ENCODE peak calls at places on chromosomes 3 and 15, in six cellular contexts. T is sigmoid colon, E is neural crest cell, V is GM10248, D is A549, M is progenitor cell of endocrine pancreas. X is an unnamed sample.
A peak's percentile ranks its signal among the peaks of the same experiment; 100 is the strongest.

GRCh38 chr15:33565099-33565498 is 254.3 kb downstream of the RYR3 start:
- DNase-seq in M (no peak), T (no peak), V (no peak), D (no peak), E (no peak), X (no peak)

GRCh38 chr3:154115332-154115731 is 5.9 kb upstream of the ARHGEF26 start:
- DNase-seq in V (no peak), E (no peak), T (no peak), M (no peak), D (no peak), X (no peak)

GRCh38 chr15:56869573-56869972 is 48.9 kb upstream of the TCF12 start:
- DNase-seq in T (peak; percentile 72), V (no peak), M (no peak), D (no peak), E (peak; percentile 26), X (no peak)

GRCh38 chr3:184058029-184058428 is 5.2 kb downstream of the HTR3C start:
- DNase-seq in D (no peak), V (no peak), M (no peak), T (no peak), E (no peak), X (no peak)

GRCh38 chr3:30890907-30891306 is 3.6 kb downstream of the GADL1 start:
- DNase-seq in T (no peak), M (no peak), D (no peak), V (no peak), E (no peak), X (no peak)

GRCh38 chr3:148697311-148698189 is at the start of gene AGTR1:
- DNase-seq in E (peak; percentile 57), D (peak; percentile 28), M (peak; percentile 63), V (no peak), T (peak; percentile 91), X (peak; percentile 69)

GRCh38 chr15:80699981-80700380 is 4.9 kb downstream of the ABHD17C start:
- DNase-seq in D (no peak), M (no peak), T (no peak), E (no peak), V (no peak), X (no peak)

GRCh38 chr3:55543228-55543627 is 56.1 kb upstream of the WNT5A start:
- DNase-seq in T (no peak), E (no peak), D (no peak), M (no peak), V (no peak), X (no peak)

GRCh38 chr15:51377038-51377761 is 35.7 kb downstream of the GLDN start:
- DNase-seq in D (no peak), T (no peak), M (no peak), E (no peak), V (no peak), X (no peak)

GRCh38 chr3:43996379-43997301 is 245.0 kb upstream of the TOPAZ1 start:
- DNase-seq in D (peak; percentile 36), V (peak; percentile 54), M (no peak), E (peak; percentile 39), T (no peak), X (no peak)

GRCh38 chr3:181941250-181941649 is 229.5 kb downstream of the SOX2 start:
- DNase-seq in D (no peak), E (no peak), T (no peak), V (no peak), M (no peak), X (no peak)

GRCh38 chr15:75672111-75672602 is 24.4 kb downstream of the SNX33 start:
- DNase-seq in V (no peak), D (no peak), E (no peak), T (no peak), M (no peak), X (no peak)

GRCh38 chr15:26555898-26556297 is 217.0 kb downstream of the GABRB3 start:
- DNase-seq in T (no peak), D (no peak), M (no peak), V (no peak), E (no peak), X (no peak)

GRCh38 chr3:112056451-112056929 is 22.0 kb downstream of the TMPRSS7 start:
- DNase-seq in D (no peak), M (no peak), V (no peak), E (no peak), T (no peak), X (no peak)

GRCh38 chr3:13296662-13297061 is 123.5 kb downstream of the NUP210 start:
- DNase-seq in E (no peak), T (peak; percentile 13), M (no peak), V (no peak), D (no peak), X (no peak)

GRCh38 chr3:64916192-64916798 is 228.5 kb upstream of the ADAMTS9 start:
- DNase-seq in E (no peak), V (no peak), M (no peak), D (no peak), T (no peak), X (no peak)

GRCh38 chr3:190326930-190327329 is 4.7 kb upstream of the CLDN1 start:
- DNase-seq in T (no peak), D (no peak), M (no peak), E (no peak), V (no peak), X (no peak)

GRCh38 chr15:67548862-67549651 is 6.6 kb downstream of the MAP2K5 start:
- DNase-seq in T (peak; percentile 66), E (peak; percentile 21), M (no peak), V (no peak), D (no peak), X (no peak)

GRCh38 chr3:141235661-141236171 is 4.1 kb downstream of the PXYLP1 start:
- DNase-seq in V (no peak), E (no peak), M (no peak), D (no peak), T (no peak), X (peak; percentile 43)
- TF ChIP-seq CTCF in V (no peak), E (no peak), M (peak; percentile 28), D (no peak), T (no peak), X (no peak)

GRCh38 chr3:6679510-6679909 is 181.4 kb upstream of the GRM7 start:
- DNase-seq in T (no peak), M (no peak), D (no peak), E (no peak), V (no peak), X (no peak)
- TF ChIP-seq CTCF in T (no peak), M (no peak), D (no peak), E (no peak), V (no peak), X (no peak)

GRCh38 chr3:152021951-152022461 is 148.6 kb downstream of the SUCNR1 start:
- DNase-seq in V (no peak), T (no peak), D (peak; percentile 18), M (no peak), E (no peak), X (no peak)

DNA sequence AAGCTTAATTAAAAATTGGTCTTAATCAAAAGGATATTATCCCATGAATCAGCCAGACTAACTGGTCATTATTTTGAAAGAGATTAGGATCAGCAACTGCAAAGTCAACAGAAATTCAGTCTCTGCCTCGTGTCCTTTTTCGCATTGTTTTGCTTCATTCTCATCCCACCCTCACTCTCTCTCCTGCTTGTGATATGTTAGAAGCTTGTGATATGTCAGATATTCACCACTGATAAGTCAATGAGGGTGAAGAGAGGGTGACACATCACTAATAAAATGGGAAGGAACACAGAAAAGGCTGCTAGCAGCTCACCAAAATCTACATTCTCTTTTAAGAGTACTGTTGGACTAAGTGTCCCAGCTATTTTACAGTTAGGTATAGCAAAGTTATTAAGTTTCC is 146.1 kb downstream of the SUCNR1 start:
- DNase-seq in M (no peak), V (no peak), E (no peak), D (no peak), T (no peak), X (no peak)
- TF ChIP-seq CTCF in M (no peak), V (no peak), E (no peak), D (no peak), T (no peak), X (no peak)

GRCh38 chr3:45690331-45691035 is 1.3 kb downstream of the SACM1L start:
- DNase-seq in E (no peak), D (no peak), V (no peak), T (no peak), M (no peak), X (no peak)
- TF ChIP-seq CTCF in E (no peak), D (no peak), V (no peak), T (no peak), M (no peak), X (no peak)

GRCh38 chr3:57826286-57826951 is 70.3 kb downstream of the SLMAP start:
- DNase-seq in M (no peak), E (no peak), V (no peak), D (no peak), T (no peak), X (no peak)
- TF ChIP-seq CTCF in M (no peak), E (no peak), V (no peak), D (peak; percentile 58), T (no peak), X (no peak)

DNA sequence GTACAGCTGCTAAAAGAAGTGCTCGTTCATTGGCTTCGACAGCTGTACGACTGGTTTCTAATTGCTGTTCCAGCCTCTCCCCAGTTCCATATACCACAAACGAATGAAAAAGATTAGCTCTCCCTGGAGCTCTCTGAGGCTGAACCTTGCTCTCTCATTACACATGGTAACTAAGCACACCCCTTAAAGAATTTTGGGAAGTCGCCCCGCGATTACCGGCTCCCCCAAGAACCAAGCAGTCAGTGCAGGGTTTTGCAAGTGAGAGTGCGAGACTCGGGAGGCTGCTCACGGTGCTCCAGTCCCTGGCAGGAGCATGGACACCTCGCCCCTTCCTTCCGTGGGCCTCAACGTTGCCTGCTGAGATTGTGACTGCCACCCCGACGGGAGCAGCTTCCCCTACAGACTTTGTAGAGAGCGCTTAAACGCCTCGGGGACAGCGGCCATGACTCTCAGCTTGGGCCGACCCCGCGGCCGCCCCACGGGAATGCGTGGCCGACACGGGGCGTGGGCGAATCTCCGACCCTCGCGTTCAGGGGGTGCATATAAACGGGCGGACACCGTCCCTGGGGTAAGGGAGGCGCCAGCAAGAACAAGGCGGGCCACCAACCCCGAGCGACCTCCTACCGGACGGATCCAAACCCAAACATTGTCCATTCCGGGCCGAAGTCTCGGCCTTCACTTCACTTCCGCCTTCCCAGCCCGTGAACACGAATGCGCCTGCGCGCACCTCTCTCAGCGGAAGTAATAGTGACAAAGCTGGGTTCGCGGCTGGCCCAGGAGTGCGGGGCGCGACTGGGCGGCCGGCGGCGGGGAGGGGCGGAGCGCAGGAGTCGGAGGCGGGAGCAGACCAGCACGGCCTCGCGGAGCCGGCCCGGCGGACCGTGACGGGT is at the start of gene ATP2C1:
- DNase-seq in M (peak; percentile 90), E (peak; percentile 90), D (peak; percentile 71), V (peak; percentile 95), T (peak; percentile 97), X (peak; percentile 97)
- TF ChIP-seq CTCF in M (peak; percentile 17), E (peak; percentile 56), D (no peak), V (no peak), T (no peak), X (peak; percentile 59)

GRCh38 chr15:44801797-44802196 is 65.5 kb downstream of the TRIM69 start:
- DNase-seq in M (no peak), E (no peak), T (no peak), V (no peak), D (no peak), X (no peak)

GRCh38 chr15:44802336-44802735 is 66.0 kb downstream of the TRIM69 start:
- DNase-seq in V (no peak), T (no peak), D (no peak), M (no peak), E (no peak), X (no peak)

GRCh38 chr15:44796508-44796907 is 60.2 kb downstream of the TRIM69 start:
- DNase-seq in M (no peak), E (no peak), D (no peak), V (no peak), T (no peak), X (no peak)

GRCh38 chr15:44801368-44801767 is 65.0 kb downstream of the TRIM69 start:
- DNase-seq in T (no peak), M (no peak), D (no peak), V (no peak), E (no peak), X (no peak)

GRCh38 chr15:44798815-44799214 is 62.5 kb downstream of the TRIM69 start:
- DNase-seq in M (no peak), D (peak; percentile 2), E (no peak), T (no peak), V (no peak), X (no peak)
- TF ChIP-seq CTCF in M (peak; percentile 18), D (no peak), E (peak; percentile 38), T (no peak), V (peak; percentile 15), X (peak; percentile 50)